ENCODE peak calls at places on chromosomes 3 and 15, in eight cellular contexts. One of them, this sample, is unnamed.

GRCh38 chr15:94587071-94587470 is 355.7 kb downstream of the MCTP2 start:
- DNase-seq in thyroid gland: no peak
- DNase-seq in transverse colon: no peak
- DNase-seq in astrocyte of the spinal cord: no peak
- DNase-seq in mucosa of descending colon: no peak
- DNase-seq in stimulated activated naive CD4-positive, alpha-beta T cell treated with Interleukin-2 at 50 U/mL for 16 hours: no peak
- DNase-seq in activated T-cell treated with anti-CD3 and anti-CD28 coated beads, Interleukin-2, amount 50 U/mL, for 72 hours: no peak
- DNase-seq in NCI-H1105: no peak
- DNase-seq in this sample: no peak

GRCh38 chr15:42084465-42085235 is 9.7 kb downstream of the PLA2G4D start:
- DNase-seq in thyroid gland: peak
- DNase-seq in transverse colon: peak
- DNase-seq in astrocyte of the spinal cord: peak
- DNase-seq in mucosa of descending colon: peak
- DNase-seq in stimulated activated naive CD4-positive, alpha-beta T cell treated with Interleukin-2 at 50 U/mL for 16 hours: peak
- DNase-seq in activated T-cell treated with anti-CD3 and anti-CD28 coated beads, Interleukin-2, amount 50 U/mL, for 72 hours: peak
- DNase-seq in NCI-H1105: no peak
- DNase-seq in this sample: peak

GRCh38 chr3:66520716-66521115 is 19.9 kb upstream of the LRIG1 start:
- DNase-seq in thyroid gland: no peak
- DNase-seq in transverse colon: no peak
- DNase-seq in astrocyte of the spinal cord: peak
- DNase-seq in mucosa of descending colon: no peak
- DNase-seq in stimulated activated naive CD4-positive, alpha-beta T cell treated with Interleukin-2 at 50 U/mL for 16 hours: no peak
- DNase-seq in activated T-cell treated with anti-CD3 and anti-CD28 coated beads, Interleukin-2, amount 50 U/mL, for 72 hours: no peak
- DNase-seq in NCI-H1105: no peak
- DNase-seq in this sample: no peak

GRCh38 chr3:40580494-40581091 is 55.8 kb downstream of the ZNF621 start:
- DNase-seq in thyroid gland: peak
- DNase-seq in transverse colon: peak
- DNase-seq in astrocyte of the spinal cord: peak
- DNase-seq in mucosa of descending colon: no peak
- DNase-seq in stimulated activated naive CD4-positive, alpha-beta T cell treated with Interleukin-2 at 50 U/mL for 16 hours: peak
- DNase-seq in activated T-cell treated with anti-CD3 and anti-CD28 coated beads, Interleukin-2, amount 50 U/mL, for 72 hours: peak
- DNase-seq in NCI-H1105: peak
- DNase-seq in this sample: peak

GRCh38 chr3:71288269-71288930 is 295.1 kb downstream of the FOXP1 start:
- DNase-seq in thyroid gland: no peak
- DNase-seq in transverse colon: no peak
- DNase-seq in astrocyte of the spinal cord: no peak
- DNase-seq in mucosa of descending colon: no peak
- DNase-seq in stimulated activated naive CD4-positive, alpha-beta T cell treated with Interleukin-2 at 50 U/mL for 16 hours: no peak
- DNase-seq in activated T-cell treated with anti-CD3 and anti-CD28 coated beads, Interleukin-2, amount 50 U/mL, for 72 hours: no peak
- DNase-seq in NCI-H1105: no peak
- DNase-seq in this sample: no peak

GRCh38 chr15:63043391-63044076 is 987 bp downstream of the TPM1 start:
- DNase-seq in thyroid gland: peak
- DNase-seq in transverse colon: no peak
- DNase-seq in astrocyte of the spinal cord: peak
- DNase-seq in mucosa of descending colon: peak
- DNase-seq in stimulated activated naive CD4-positive, alpha-beta T cell treated with Interleukin-2 at 50 U/mL for 16 hours: no peak
- DNase-seq in activated T-cell treated with anti-CD3 and anti-CD28 coated beads, Interleukin-2, amount 50 U/mL, for 72 hours: peak
- DNase-seq in NCI-H1105: peak
- DNase-seq in this sample: peak

GRCh38 chr15:31396881-31397560 is 70.4 kb downstream of the KLF13 start:
- DNase-seq in thyroid gland: peak
- DNase-seq in transverse colon: peak
- DNase-seq in astrocyte of the spinal cord: no peak
- DNase-seq in mucosa of descending colon: peak
- DNase-seq in stimulated activated naive CD4-positive, alpha-beta T cell treated with Interleukin-2 at 50 U/mL for 16 hours: no peak
- DNase-seq in activated T-cell treated with anti-CD3 and anti-CD28 coated beads, Interleukin-2, amount 50 U/mL, for 72 hours: no peak
- DNase-seq in NCI-H1105: peak
- DNase-seq in this sample: no peak

GRCh38 chr3:44106761-44107160 is 134.9 kb upstream of the TOPAZ1 start:
- DNase-seq in thyroid gland: no peak
- DNase-seq in transverse colon: no peak
- DNase-seq in astrocyte of the spinal cord: no peak
- DNase-seq in mucosa of descending colon: no peak
- DNase-seq in stimulated activated naive CD4-positive, alpha-beta T cell treated with Interleukin-2 at 50 U/mL for 16 hours: no peak
- DNase-seq in activated T-cell treated with anti-CD3 and anti-CD28 coated beads, Interleukin-2, amount 50 U/mL, for 72 hours: no peak
- DNase-seq in NCI-H1105: no peak
- DNase-seq in this sample: no peak

GRCh38 chr3:185353823-185354614 is 8.9 kb upstream of the MAP3K13 start:
- DNase-seq in thyroid gland: peak
- DNase-seq in transverse colon: peak
- DNase-seq in astrocyte of the spinal cord: peak
- DNase-seq in mucosa of descending colon: no peak
- DNase-seq in stimulated activated naive CD4-positive, alpha-beta T cell treated with Interleukin-2 at 50 U/mL for 16 hours: peak
- DNase-seq in activated T-cell treated with anti-CD3 and anti-CD28 coated beads, Interleukin-2, amount 50 U/mL, for 72 hours: peak
- DNase-seq in NCI-H1105: peak
- DNase-seq in this sample: peak

GRCh38 chr3:182490601-182491485 is 302.5 kb upstream of the ATP11B start:
- DNase-seq in thyroid gland: no peak
- DNase-seq in transverse colon: no peak
- DNase-seq in astrocyte of the spinal cord: peak
- DNase-seq in mucosa of descending colon: no peak
- DNase-seq in stimulated activated naive CD4-positive, alpha-beta T cell treated with Interleukin-2 at 50 U/mL for 16 hours: no peak
- DNase-seq in activated T-cell treated with anti-CD3 and anti-CD28 coated beads, Interleukin-2, amount 50 U/mL, for 72 hours: no peak
- DNase-seq in NCI-H1105: peak
- DNase-seq in this sample: no peak

This sample was measured in activated CD8-positive, alpha-beta T cell treated with anti-CD3 and anti-CD28 coated beads for 36 hours.